ENCODE peak calls at places on chromosomes 5 and 9, in four cellular contexts. H is HCEC 1CT, U is sciatic nerve, V is HT1080. L is an unnamed sample.

GRCh38 chr5:141511771-141512325 is 23.0 kb downstream of the PCDHGC5 start:
- DNase-seq in H (no peak), U (no peak), V (no peak), L (no peak)

GRCh38 chr9:120643096-120643495 is 63.1 kb upstream of the CDK5RAP2 start:
- DNase-seq in H (no peak), U (no peak), V (no peak), L (no peak)

GRCh38 chr5:143679777-143680176 is 132.2 kb upstream of the HMHB1 start:
- DNase-seq in H (peak; percentile 63), U (no peak), V (peak; percentile 47), L (peak; percentile 85)

GRCh38 chr5:17896605-17897004 is 262.3 kb downstream of the TAF11L14 start:
- DNase-seq in H (no peak), U (no peak), V (no peak), L (no peak)

GRCh38 chr5:159017787-159018186 is 81.9 kb downstream of the EBF1 start:
- DNase-seq in H (no peak), U (peak; percentile 75), V (peak; percentile 88), L (peak; percentile 78)

GRCh38 chr9:97852399-97853055 is 499 bp upstream of the FOXE1 start:
- DNase-seq in H (no peak), U (no peak), V (no peak), L (no peak)

GRCh38 chr9:89408628-89409101 is 89.2 kb downstream of the SEMA4D start:
- DNase-seq in H (no peak), U (no peak), V (peak; percentile 36), L (peak; percentile 89)

GRCh38 chr9:6049798-6050197 is 34.4 kb upstream of the RANBP6 start:
- DNase-seq in H (no peak), U (no peak), V (no peak), L (peak; percentile 24)

GRCh38 chr9:20593551-20593950 is 28.7 kb downstream of the MLLT3 start:
- DNase-seq in H (peak; percentile 74), U (no peak), V (peak; percentile 64), L (peak; percentile 80)

GRCh38 chr5:60972225-60972624 is 27.2 kb downstream of the NDUFAF2 start:
- DNase-seq in H (no peak), U (no peak), V (no peak), L (peak; percentile 1)

GRCh38 chr5:66171349-66172344 is 27.5 kb downstream of the SREK1 start:
- DNase-seq in H (peak; percentile 65), U (no peak), V (peak; percentile 47), L (peak; percentile 67)

GRCh38 chr5:40071870-40072269 is 607.8 kb upstream of the PTGER4 start:
- DNase-seq in H (peak; percentile 26), U (no peak), V (no peak), L (peak; percentile 57)

GRCh38 chr5:91998774-91999173 is 615.7 kb upstream of the ARRDC3 start:
- DNase-seq in H (no peak), U (no peak), V (no peak), L (no peak)

GRCh38 chr5:34001231-34001935 is 6.5 kb downstream of the AMACR start:
- DNase-seq in H (no peak), U (no peak), V (no peak), L (peak; percentile 66)

GRCh38 chr5:148255456-148255855 is 13.1 kb upstream of the SPINK13 start:
- DNase-seq in H (no peak), U (no peak), V (no peak), L (no peak)

GRCh38 chr5:34487202-34487879 is 168.8 kb upstream of the RAI14 start:
- DNase-seq in H (peak; percentile 95), U (no peak), V (peak; percentile 80), L (peak; percentile 89)

GRCh38 chr5:57202811-57203210 is 29.0 kb downstream of the GPBP1 start:
- DNase-seq in H (peak; percentile 30), U (no peak), V (no peak), L (no peak)

L was measured in M059J.